ENCODE peak calls at places on chromosome 18, in five cellular contexts. One of them, this sample, is unnamed.

GRCh38 chr18:24170389-24170788 is 31.5 kb downstream of the CABYR start:
- DNase-seq in non-pigmented ciliary epithelial cell: no peak
- DNase-seq in Calu3: no peak
- DNase-seq in transverse colon: no peak
- DNase-seq in astrocyte: no peak
- DNase-seq in this sample: peak; percentile 2

GRCh38 chr18:49663755-49664085 is 101.9 kb downstream of the LIPG start:
- DNase-seq in non-pigmented ciliary epithelial cell: no peak
- DNase-seq in Calu3: no peak
- DNase-seq in transverse colon: no peak
- DNase-seq in astrocyte: no peak
- DNase-seq in this sample: no peak

GRCh38 chr18:28960146-28960545 is 783.2 kb upstream of the CDH2 start:
- DNase-seq in non-pigmented ciliary epithelial cell: no peak
- DNase-seq in Calu3: no peak
- DNase-seq in transverse colon: no peak
- DNase-seq in astrocyte: peak; percentile 64
- DNase-seq in this sample: no peak

GRCh38 chr18:31497711-31498449 is at the start of gene DSG2:
- DNase-seq in non-pigmented ciliary epithelial cell: no peak
- DNase-seq in Calu3: peak; percentile 87
- DNase-seq in transverse colon: peak; percentile 92
- DNase-seq in astrocyte: peak; percentile 31
- DNase-seq in this sample: peak; percentile 75

GRCh38 chr18:13530879-13531387 is 195.4 kb downstream of the FAM210A start:
- DNase-seq in non-pigmented ciliary epithelial cell: peak; percentile 15
- DNase-seq in Calu3: peak; percentile 22
- DNase-seq in transverse colon: peak; percentile 62
- DNase-seq in astrocyte: peak; percentile 53
- DNase-seq in this sample: peak; percentile 31

GRCh38 chr18:8525692-8526091 is 83.5 kb upstream of the RAB12 start:
- DNase-seq in non-pigmented ciliary epithelial cell: no peak
- DNase-seq in Calu3: no peak
- DNase-seq in transverse colon: no peak
- DNase-seq in astrocyte: no peak
- DNase-seq in this sample: no peak

GRCh38 chr18:61398961-61399632 is 65.9 kb downstream of the CDH20 start:
- DNase-seq in non-pigmented ciliary epithelial cell: peak; percentile 58
- DNase-seq in Calu3: no peak
- DNase-seq in transverse colon: no peak
- DNase-seq in astrocyte: peak; percentile 73
- DNase-seq in this sample: no peak

GRCh38 chr18:68840554-68841263 is 42.8 kb downstream of the CCDC102B start:
- DNase-seq in non-pigmented ciliary epithelial cell: peak; percentile 95
- DNase-seq in Calu3: peak; percentile 26
- DNase-seq in transverse colon: no peak
- DNase-seq in astrocyte: peak; percentile 96
- DNase-seq in this sample: no peak

GRCh38 chr18:10049721-10050120 is 135.9 kb downstream of the VAPA start:
- DNase-seq in non-pigmented ciliary epithelial cell: no peak
- DNase-seq in Calu3: no peak
- DNase-seq in transverse colon: no peak
- DNase-seq in astrocyte: no peak
- DNase-seq in this sample: no peak

GRCh38 chr18:24089059-24089458 is 49.8 kb upstream of the CABYR start:
- DNase-seq in non-pigmented ciliary epithelial cell: no peak
- DNase-seq in Calu3: no peak
- DNase-seq in transverse colon: no peak
- DNase-seq in astrocyte: no peak
- DNase-seq in this sample: no peak

GRCh38 chr18:35577045-35577848 is 4.3 kb upstream of the GALNT1 start:
- DNase-seq in non-pigmented ciliary epithelial cell: no peak
- DNase-seq in Calu3: peak; percentile 24
- DNase-seq in transverse colon: no peak
- DNase-seq in astrocyte: peak; percentile 36
- DNase-seq in this sample: no peak

GRCh38 chr18:11666176-11666575 is 22.9 kb upstream of the GNAL start:
- DNase-seq in non-pigmented ciliary epithelial cell: no peak
- DNase-seq in Calu3: no peak
- DNase-seq in transverse colon: no peak
- DNase-seq in astrocyte: no peak
- DNase-seq in this sample: no peak

GRCh38 chr18:23900979-23901378 is 113.6 kb upstream of the TTC39C start:
- DNase-seq in non-pigmented ciliary epithelial cell: no peak
- DNase-seq in Calu3: no peak
- DNase-seq in transverse colon: no peak
- DNase-seq in astrocyte: peak; percentile 46
- DNase-seq in this sample: no peak

GRCh38 chr18:35517715-35518114 is 20.0 kb upstream of the INO80C start:
- DNase-seq in non-pigmented ciliary epithelial cell: no peak
- DNase-seq in Calu3: no peak
- DNase-seq in transverse colon: no peak
- DNase-seq in astrocyte: no peak
- DNase-seq in this sample: no peak

GRCh38 chr18:24009651-24010333 is 4.8 kb upstream of the TTC39C start:
- DNase-seq in non-pigmented ciliary epithelial cell: no peak
- DNase-seq in Calu3: no peak
- DNase-seq in transverse colon: no peak
- DNase-seq in astrocyte: no peak
- DNase-seq in this sample: no peak

GRCh38 chr18:62606106-62606505 is 83.3 kb downstream of the ZCCHC2 start:
- DNase-seq in non-pigmented ciliary epithelial cell: no peak
- DNase-seq in Calu3: no peak
- DNase-seq in transverse colon: no peak
- DNase-seq in astrocyte: no peak
- DNase-seq in this sample: no peak

GRCh38 chr18:56575819-56576663 is 62.4 kb downstream of the TXNL1 start:
- DNase-seq in non-pigmented ciliary epithelial cell: peak; percentile 27
- DNase-seq in Calu3: peak; percentile 40
- DNase-seq in transverse colon: no peak
- DNase-seq in astrocyte: peak; percentile 28
- DNase-seq in this sample: no peak

GRCh38 chr18:10923225-10923624 is 226.1 kb downstream of the PIEZO2 start:
- DNase-seq in non-pigmented ciliary epithelial cell: no peak
- DNase-seq in Calu3: no peak
- DNase-seq in transverse colon: no peak
- DNase-seq in astrocyte: no peak
- DNase-seq in this sample: no peak

GRCh38 chr18:61669320-61669719 is 223.5 kb downstream of the RNF152 start:
- DNase-seq in non-pigmented ciliary epithelial cell: peak; percentile 26
- DNase-seq in Calu3: no peak
- DNase-seq in transverse colon: no peak
- DNase-seq in astrocyte: peak; percentile 80
- DNase-seq in this sample: no peak

GRCh38 chr18:79393626-79394401 is 1.9 kb upstream of the NFATC1 start:
- DNase-seq in non-pigmented ciliary epithelial cell: no peak
- DNase-seq in Calu3: peak; percentile 78
- DNase-seq in transverse colon: peak; percentile 83
- DNase-seq in astrocyte: peak; percentile 68
- DNase-seq in this sample: peak; percentile 38

GRCh38 chr18:63262369-63263335 is 56.9 kb downstream of the BCL2 start:
- DNase-seq in non-pigmented ciliary epithelial cell: no peak
- DNase-seq in Calu3: no peak
- DNase-seq in transverse colon: no peak
- DNase-seq in astrocyte: no peak
- DNase-seq in this sample: no peak

This sample was measured in Caco-2.